ENCODE peak calls at places on chromosome 3, in five cellular contexts. I is Jurkat, Clone E6-1; S is activated CD4-positive, alpha-beta T cell treated with anti-CD3 and anti-CD28 coated beads for 1 hour; N is IMR-90; E is CD4-positive, CD25-positive, alpha-beta regulatory T cell. P is an unnamed sample.

GRCh38 chr3:194584866-194585265 is 48.4 kb downstream of the TMEM44 start:
- DNase-seq in I (no peak), E (no peak), S (no peak), N (peak), P (no peak)

GRCh38 chr3:159854500-159855124 is 134.0 kb upstream of the IL12A start:
- DNase-seq in N (peak), E (no peak), I (no peak), S (no peak), P (no peak)

GRCh38 chr3:69343875-69344274 is 42.0 kb downstream of the FRMD4B start:
- DNase-seq in I (no peak), N (no peak), S (no peak), E (no peak), P (no peak)

GRCh38 chr3:4836516-4836915 is 142.7 kb upstream of the BHLHE40 start:
- DNase-seq in E (no peak), N (no peak), S (no peak), I (no peak), P (no peak)

GRCh38 chr3:5565026-5565425 is 377.5 kb downstream of the EDEM1 start:
- DNase-seq in S (no peak), N (peak), I (no peak), E (no peak), P (no peak)

GRCh38 chr3:50316657-50317242 is 5.8 kb downstream of the HYAL2 start:
- DNase-seq in N (peak), S (peak), E (peak), I (no peak), P (no peak)

GRCh38 chr3:194577985-194578905 is 55.0 kb downstream of the TMEM44 start:
- DNase-seq in E (no peak), S (no peak), N (peak), I (no peak), P (no peak)

GRCh38 chr3:177463863-177464262 is 266.6 kb upstream of the TBL1XR1 start:
- DNase-seq in N (peak), E (peak), I (no peak), S (no peak), P (no peak)

GRCh38 chr3:11197471-11197870 is 43.2 kb downstream of the HRH1 start:
- DNase-seq in I (no peak), N (peak), S (no peak), E (no peak), P (no peak)

GRCh38 chr3:119239421-119239820 is 1.3 kb downstream of the B4GALT4 start:
- DNase-seq in I (no peak), S (no peak), N (no peak), E (no peak), P (no peak)

GRCh38 chr3:125313060-125313635 is 62.0 kb downstream of the ZNF148 start:
- DNase-seq in I (no peak), S (no peak), N (peak), E (no peak), P (no peak)

GRCh38 chr3:34005886-34006285 is 207.5 kb downstream of the PDCD6IP start:
- DNase-seq in N (peak), I (no peak), S (no peak), E (no peak), P (no peak)

GRCh38 chr3:37691213-37691830 is 170.4 kb upstream of the CTDSPL start:
- DNase-seq in I (no peak), S (no peak), N (no peak), E (no peak), P (no peak)

GRCh38 chr3:154898916-154899315 is 181.2 kb upstream of the MME start:
- DNase-seq in S (no peak), E (no peak), I (no peak), N (no peak), P (no peak)

GRCh38 chr3:133939496-133939835 is 43.8 kb upstream of the RAB6B start:
- DNase-seq in N (no peak), E (no peak), I (no peak), S (no peak), P (no peak)

GRCh38 chr3:112302881-112303761 is 9.1 kb upstream of the SLC9C1 start:
- DNase-seq in E (no peak), I (no peak), S (no peak), N (peak), P (no peak)